ENCODE peak calls at places on chromosomes 16 and 17, in six cellular contexts. One of them, this sample, is unnamed.

GRCh38 chr17:74978240-74978639 is 5.7 kb upstream of the HID1 start:
- DNase-seq in A549: no peak
- DNase-seq in endothelial cell of umbilical vein: no peak
- DNase-seq in GM12878: no peak
- DNase-seq in HepG2: no peak
- DNase-seq in K562: no peak
- DNase-seq in this sample: no peak

GRCh38 chr17:66397486-66397885 is 95.1 kb downstream of the PRKCA start:
- DNase-seq in A549: no peak
- DNase-seq in endothelial cell of umbilical vein: no peak
- DNase-seq in GM12878: no peak
- DNase-seq in HepG2: no peak
- DNase-seq in K562: no peak
- DNase-seq in this sample: peak; percentile 19

GRCh38 chr16:53600076-53600475 is 97.1 kb upstream of the AKTIP start:
- DNase-seq in A549: no peak
- DNase-seq in endothelial cell of umbilical vein: no peak
- DNase-seq in GM12878: no peak
- DNase-seq in HepG2: no peak
- DNase-seq in K562: no peak
- DNase-seq in this sample: no peak

GRCh38 chr17:68734202-68734825 is 133.1 kb upstream of the FAM20A start:
- DNase-seq in A549: no peak
- DNase-seq in endothelial cell of umbilical vein: no peak
- DNase-seq in GM12878: no peak
- DNase-seq in HepG2: no peak
- DNase-seq in K562: no peak
- DNase-seq in this sample: no peak

GRCh38 chr16:13077816-13078215 is 176.4 kb downstream of the SHISA9 start:
- DNase-seq in A549: no peak
- DNase-seq in endothelial cell of umbilical vein: no peak
- DNase-seq in GM12878: no peak
- DNase-seq in HepG2: no peak
- DNase-seq in K562: no peak
- DNase-seq in this sample: no peak

GRCh38 chr16:88570691-88571092 is 489 bp downstream of the ZC3H18 start:
- DNase-seq in A549: no peak
- DNase-seq in endothelial cell of umbilical vein: peak; percentile 34
- DNase-seq in GM12878: no peak
- DNase-seq in HepG2: no peak
- DNase-seq in K562: peak; percentile 36
- DNase-seq in this sample: peak; percentile 55

GRCh38 chr16:64892843-64893242 is 229.0 kb downstream of the CDH11 start:
- DNase-seq in A549: no peak
- DNase-seq in endothelial cell of umbilical vein: peak; percentile 9
- DNase-seq in GM12878: no peak
- DNase-seq in HepG2: no peak
- DNase-seq in K562: no peak
- DNase-seq in this sample: no peak

GRCh38 chr17:75503337-75503950 is 11.9 kb downstream of the CASKIN2 start:
- DNase-seq in A549: no peak
- DNase-seq in endothelial cell of umbilical vein: no peak
- DNase-seq in GM12878: no peak
- DNase-seq in HepG2: no peak
- DNase-seq in K562: no peak
- DNase-seq in this sample: no peak

GRCh38 chr16:13896543-13897182 is 23.3 kb upstream of the ERCC4 start:
- DNase-seq in A549: no peak
- DNase-seq in endothelial cell of umbilical vein: no peak
- DNase-seq in GM12878: no peak
- DNase-seq in HepG2: peak; percentile 25
- DNase-seq in K562: no peak
- DNase-seq in this sample: peak; percentile 19

GRCh38 chr17:32627233-32628008 is 140.6 kb downstream of the CDK5R1 start:
- DNase-seq in A549: no peak
- DNase-seq in endothelial cell of umbilical vein: no peak
- DNase-seq in GM12878: no peak
- DNase-seq in HepG2: no peak
- DNase-seq in K562: no peak
- DNase-seq in this sample: no peak

GRCh38 chr17:50520483-50520882 is 12.1 kb upstream of the EPN3 start:
- DNase-seq in A549: no peak
- DNase-seq in endothelial cell of umbilical vein: no peak
- DNase-seq in GM12878: no peak
- DNase-seq in HepG2: no peak
- DNase-seq in K562: no peak
- DNase-seq in this sample: no peak

GRCh38 chr16:79272141-79272577 is 328.4 kb downstream of the MAF start:
- DNase-seq in A549: no peak
- DNase-seq in endothelial cell of umbilical vein: no peak
- DNase-seq in GM12878: no peak
- DNase-seq in HepG2: no peak
- DNase-seq in K562: no peak
- DNase-seq in this sample: no peak

GRCh38 chr17:17722081-17722905 is 41.0 kb downstream of the RAI1 start:
- DNase-seq in A549: no peak
- DNase-seq in endothelial cell of umbilical vein: no peak
- DNase-seq in GM12878: no peak
- DNase-seq in HepG2: no peak
- DNase-seq in K562: no peak
- DNase-seq in this sample: no peak

GRCh38 chr16:26802965-26803364 is 263.8 kb upstream of the C16orf82 start:
- DNase-seq in A549: no peak
- DNase-seq in endothelial cell of umbilical vein: no peak
- DNase-seq in GM12878: no peak
- DNase-seq in HepG2: no peak
- DNase-seq in K562: no peak
- DNase-seq in this sample: no peak

GRCh38 chr16:60815033-60815432 is 1221.2 kb downstream of the CDH8 start:
- DNase-seq in A549: no peak
- DNase-seq in endothelial cell of umbilical vein: no peak
- DNase-seq in GM12878: no peak
- DNase-seq in HepG2: no peak
- DNase-seq in K562: no peak
- DNase-seq in this sample: no peak

GRCh38 chr17:47161988-47162622 is 27.0 kb downstream of the CDC27 start:
- DNase-seq in A549: no peak
- DNase-seq in endothelial cell of umbilical vein: peak; percentile 68
- DNase-seq in GM12878: no peak
- DNase-seq in HepG2: no peak
- DNase-seq in K562: no peak
- DNase-seq in this sample: no peak

GRCh38 chr17:61221181-61221580 is 178.5 kb upstream of the TBX2 start:
- DNase-seq in A549: no peak
- DNase-seq in endothelial cell of umbilical vein: no peak
- DNase-seq in GM12878: no peak
- DNase-seq in HepG2: no peak
- DNase-seq in K562: no peak
- DNase-seq in this sample: peak; percentile 15

GRCh38 chr17:64399071-64399766 is 8.6 kb upstream of the PECAM1 start:
- DNase-seq in A549: no peak
- DNase-seq in endothelial cell of umbilical vein: peak; percentile 43
- DNase-seq in GM12878: no peak
- DNase-seq in HepG2: no peak
- DNase-seq in K562: no peak
- DNase-seq in this sample: no peak

GRCh38 chr16:85017151-85017550 is 5.8 kb upstream of the ZDHHC7 start:
- DNase-seq in A549: no peak
- DNase-seq in endothelial cell of umbilical vein: no peak
- DNase-seq in GM12878: peak; percentile 19
- DNase-seq in HepG2: no peak
- DNase-seq in K562: no peak
- DNase-seq in this sample: peak; percentile 93

GRCh38 chr17:78401246-78401645 is 22.8 kb downstream of the PGS1 start:
- DNase-seq in A549: no peak
- DNase-seq in endothelial cell of umbilical vein: no peak
- DNase-seq in GM12878: no peak
- DNase-seq in HepG2: no peak
- DNase-seq in K562: no peak
- DNase-seq in this sample: no peak

GRCh38 chr17:40949406-40949805 is 12.0 kb upstream of the KRT23 start:
- DNase-seq in A549: no peak
- DNase-seq in endothelial cell of umbilical vein: no peak
- DNase-seq in GM12878: no peak
- DNase-seq in HepG2: peak; percentile 57
- DNase-seq in K562: no peak
- DNase-seq in this sample: no peak

GRCh38 chr16:63323722-63324121 is 1287.5 kb upstream of the CDH8 start:
- DNase-seq in A549: no peak
- DNase-seq in endothelial cell of umbilical vein: no peak
- DNase-seq in GM12878: no peak
- DNase-seq in HepG2: no peak
- DNase-seq in K562: no peak
- DNase-seq in this sample: no peak

GRCh38 chr16:5916711-5917191 is 819.2 kb upstream of the EEF2KMT start:
- DNase-seq in A549: no peak
- DNase-seq in endothelial cell of umbilical vein: no peak
- DNase-seq in GM12878: no peak
- DNase-seq in HepG2: no peak
- DNase-seq in K562: no peak
- DNase-seq in this sample: no peak

GRCh38 chr16:80931985-80932720 is 74.5 kb downstream of the CMC2 start:
- DNase-seq in A549: peak; percentile 54
- DNase-seq in endothelial cell of umbilical vein: peak; percentile 59
- DNase-seq in GM12878: no peak
- DNase-seq in HepG2: peak; percentile 23
- DNase-seq in K562: peak; percentile 25
- DNase-seq in this sample: peak; percentile 53

GRCh38 chr17:15332338-15332737 is 9.1 kb downstream of the TEKT3 start:
- DNase-seq in A549: no peak
- DNase-seq in endothelial cell of umbilical vein: no peak
- DNase-seq in GM12878: no peak
- DNase-seq in HepG2: no peak
- DNase-seq in K562: no peak
- DNase-seq in this sample: no peak

GRCh38 chr17:43931062-43931571 is 11.2 kb downstream of the PPY start:
- DNase-seq in A549: no peak
- DNase-seq in endothelial cell of umbilical vein: no peak
- DNase-seq in GM12878: no peak
- DNase-seq in HepG2: peak; percentile 92
- DNase-seq in K562: no peak
- DNase-seq in this sample: no peak

GRCh38 chr17:55730808-55731207 is 8.1 kb upstream of the TMEM100 start:
- DNase-seq in A549: no peak
- DNase-seq in endothelial cell of umbilical vein: peak; percentile 15
- DNase-seq in GM12878: no peak
- DNase-seq in HepG2: no peak
- DNase-seq in K562: no peak
- DNase-seq in this sample: no peak

GRCh38 chr17:78828470-78829185 is 12.0 kb downstream of the USP36 start:
- DNase-seq in A549: peak; percentile 80
- DNase-seq in endothelial cell of umbilical vein: peak; percentile 35
- DNase-seq in GM12878: no peak
- DNase-seq in HepG2: no peak
- DNase-seq in K562: no peak
- DNase-seq in this sample: peak; percentile 31

GRCh38 chr16:66476328-66477027 is 49.4 kb downstream of the BEAN1 start:
- DNase-seq in A549: peak; percentile 28
- DNase-seq in endothelial cell of umbilical vein: no peak
- DNase-seq in GM12878: no peak
- DNase-seq in HepG2: no peak
- DNase-seq in K562: peak; percentile 74
- DNase-seq in this sample: peak; percentile 38

DNA sequence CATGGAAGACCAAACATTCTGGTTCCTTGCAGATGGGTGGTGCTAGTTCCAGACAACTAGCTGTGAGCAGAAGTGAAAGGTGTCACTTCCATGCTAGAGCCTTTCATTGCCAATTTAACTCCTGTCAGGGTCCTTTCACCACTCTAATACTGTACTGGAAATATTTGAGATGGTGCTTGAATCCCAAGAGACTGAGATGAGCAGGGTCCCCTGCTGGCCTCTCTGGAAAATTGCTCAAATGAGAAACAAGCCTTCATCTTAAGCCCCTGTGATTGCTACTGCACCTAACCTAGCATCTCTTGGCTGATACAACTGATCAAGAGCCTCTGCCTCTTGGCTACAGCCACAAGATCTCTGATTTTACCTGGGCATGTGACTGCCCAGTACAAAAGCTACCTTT is 7.4 kb upstream of the VAC14 start:
- DNase-seq in A549: no peak
- DNase-seq in endothelial cell of umbilical vein: no peak
- DNase-seq in GM12878: no peak
- DNase-seq in HepG2: no peak
- DNase-seq in K562: no peak
- DNase-seq in this sample: peak; percentile 40
- TF ChIP-seq CTCF in A549: no peak
- TF ChIP-seq CTCF in endothelial cell of umbilical vein: no peak
- TF ChIP-seq CTCF in GM12878: peak; percentile 27
- TF ChIP-seq CTCF in HepG2: no peak
- TF ChIP-seq CTCF in K562: peak; percentile 39
- TF ChIP-seq CTCF in this sample: peak; percentile 44

DNA sequence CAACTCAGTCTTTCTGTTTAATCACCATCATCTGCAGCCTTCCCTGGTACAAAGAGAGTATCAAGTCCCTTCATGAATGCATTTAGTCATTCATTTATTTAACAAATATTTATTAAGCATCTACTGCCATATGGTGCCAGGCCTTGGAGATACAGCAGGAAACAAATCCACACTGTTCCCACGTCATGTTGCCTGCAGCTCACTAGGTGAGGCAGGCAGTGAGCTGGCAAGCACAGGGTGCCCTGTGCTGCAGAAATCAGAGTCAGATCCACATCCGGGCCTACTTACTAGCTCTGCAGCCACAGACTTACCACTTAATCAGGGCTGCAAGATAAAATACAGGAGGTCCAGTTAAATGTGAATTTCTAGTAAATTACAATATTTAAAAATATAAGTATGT is 38.5 kb upstream of the CES5A start:
- DNase-seq in A549: no peak
- DNase-seq in endothelial cell of umbilical vein: no peak
- DNase-seq in GM12878: no peak
- DNase-seq in HepG2: no peak
- DNase-seq in K562: no peak
- DNase-seq in this sample: no peak
- TF ChIP-seq MAX in A549: no peak
- TF ChIP-seq MAX in endothelial cell of umbilical vein: no peak
- TF ChIP-seq MAX in GM12878: no peak
- TF ChIP-seq MAX in HepG2: no peak
- TF ChIP-seq MAX in K562: no peak
- TF ChIP-seq MAX in this sample: no peak

DNA sequence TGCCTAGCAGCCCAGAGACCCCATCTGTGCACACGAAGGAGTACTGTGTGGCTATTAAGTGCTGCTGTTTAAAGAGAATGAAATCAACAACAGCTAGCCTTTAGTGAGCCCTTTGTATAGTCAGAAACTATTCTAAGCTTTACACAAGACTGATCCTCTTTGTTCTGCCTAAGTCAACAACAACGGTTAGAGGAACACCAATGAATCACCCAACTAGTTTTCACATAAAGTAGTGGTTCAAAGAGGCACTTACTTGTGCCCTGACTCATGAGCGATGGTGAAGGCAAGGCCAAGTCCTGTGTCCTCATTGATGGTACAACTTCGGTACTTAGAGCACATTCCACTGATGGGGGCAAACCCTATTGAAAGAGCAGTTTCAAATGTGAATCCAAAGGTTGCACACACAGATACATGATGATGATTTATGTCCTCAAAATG is 75.8 kb downstream of the ADAMTS18 start:
- DNase-seq in A549: peak; percentile 64
- DNase-seq in endothelial cell of umbilical vein: peak; percentile 51
- DNase-seq in GM12878: no peak
- DNase-seq in HepG2: peak; percentile 96
- DNase-seq in K562: no peak
- DNase-seq in this sample: no peak
- TF ChIP-seq MYC in A549: no peak
- TF ChIP-seq MYC in endothelial cell of umbilical vein: no peak
- TF ChIP-seq MYC in GM12878: no peak
- TF ChIP-seq MYC in HepG2: no peak
- TF ChIP-seq MYC in K562: no peak
- TF ChIP-seq MYC in this sample: no peak

GRCh38 chr17:29241015-29241963 is 5.4 kb upstream of the CRYBA1 start:
- DNase-seq in A549: peak; percentile 97
- DNase-seq in endothelial cell of umbilical vein: peak; percentile 82
- DNase-seq in GM12878: no peak
- DNase-seq in HepG2: peak; percentile 83
- DNase-seq in K562: no peak
- DNase-seq in this sample: peak; percentile 94
- TF ChIP-seq CTCF in A549: no peak
- TF ChIP-seq CTCF in endothelial cell of umbilical vein: no peak
- TF ChIP-seq CTCF in GM12878: no peak
- TF ChIP-seq CTCF in HepG2: peak; percentile 32
- TF ChIP-seq CTCF in K562: peak; percentile 17
- TF ChIP-seq CTCF in this sample: no peak